ENCODE peak calls at places on chromosomes 16 and 17, in eight cellular contexts. N, Y, I, W, D, X, E and M are unnamed samples.

GRCh38 chr17:30429155-30429554 is 48.1 kb upstream of the GOSR1 start:
- DNase-seq in W (no peak), X (no peak), E (no peak), D (no peak), Y (no peak), N (no peak), I (no peak), M (no peak)

GRCh38 chr16:19588661-19589060 is 33.2 kb downstream of the VPS35L start:
- DNase-seq in X (no peak), W (no peak), D (no peak), Y (no peak), I (no peak), E (no peak), N (no peak), M (no peak)

GRCh38 chr16:79451196-79451816 is 149.2 kb downstream of the MAF start:
- DNase-seq in X (peak; percentile 88), D (peak; percentile 18), Y (no peak), I (no peak), E (no peak), W (peak; percentile 32), N (no peak), M (no peak)

GRCh38 chr17:57152916-57153528 is 68.0 kb downstream of the AKAP1 start:
- DNase-seq in W (no peak), Y (no peak), X (no peak), E (no peak), N (no peak), I (no peak), D (no peak), M (no peak)

GRCh38 chr17:77908501-77908900 is 50.0 kb upstream of the TNRC6C start:
- DNase-seq in E (no peak), X (no peak), Y (no peak), W (no peak), I (no peak), D (no peak), N (no peak), M (no peak)

GRCh38 chr17:81139965-81140364 is 25.3 kb upstream of the PVALEF start:
- DNase-seq in D (no peak), I (no peak), N (no peak), Y (no peak), X (no peak), E (no peak), W (no peak), M (no peak)

GRCh38 chr16:76897816-76898215 is 293.2 kb upstream of the MON1B start:
- DNase-seq in W (no peak), Y (no peak), N (no peak), I (no peak), X (no peak), E (no peak), D (no peak), M (no peak)

GRCh38 chr16:69537706-69538080 is 28.1 kb upstream of the NFAT5 start:
- DNase-seq in I (no peak), N (no peak), W (no peak), X (no peak), Y (no peak), D (no peak), E (no peak), M (no peak)

GRCh38 chr17:33233855-33234228 is 59.3 kb downstream of the ASIC2 start:
- DNase-seq in N (no peak), E (peak; percentile 34), X (no peak), Y (no peak), I (peak; percentile 19), D (peak; percentile 91), W (peak; percentile 23), M (no peak)

GRCh38 chr17:73343168-73343634 is 31.4 kb upstream of the CDC42EP4 start:
- DNase-seq in D (no peak), E (peak; percentile 87), I (no peak), W (peak; percentile 51), Y (peak; percentile 30), X (no peak), N (no peak), M (peak; percentile 53)

GRCh38 chr17:1713878-1714487 is 3.8 kb upstream of the TLCD2 start:
- DNase-seq in D (peak; percentile 66), Y (peak; percentile 56), I (peak; percentile 49), E (peak; percentile 36), W (peak; percentile 67), X (no peak), N (peak; percentile 86), M (no peak)

GRCh38 chr17:1715803-1716075 is 5.6 kb upstream of the TLCD2 start:
- DNase-seq in I (no peak), D (no peak), Y (no peak), W (no peak), N (no peak), E (no peak), X (no peak), M (no peak)

GRCh38 chr17:1716076-1716911 is 6.1 kb upstream of the TLCD2 start:
- DNase-seq in X (peak; percentile 98), D (peak; percentile 100), I (peak; percentile 100), Y (peak; percentile 99), W (peak; percentile 100), N (peak; percentile 100), E (peak; percentile 100), M (peak; percentile 99)

GRCh38 chr17:1714488-1714979 is 4.4 kb upstream of the TLCD2 start:
- DNase-seq in X (peak; percentile 54), E (peak; percentile 99), D (peak; percentile 99), W (peak; percentile 98), I (peak; percentile 93), N (peak; percentile 97), Y (peak; percentile 94), M (peak; percentile 99)

DNA sequence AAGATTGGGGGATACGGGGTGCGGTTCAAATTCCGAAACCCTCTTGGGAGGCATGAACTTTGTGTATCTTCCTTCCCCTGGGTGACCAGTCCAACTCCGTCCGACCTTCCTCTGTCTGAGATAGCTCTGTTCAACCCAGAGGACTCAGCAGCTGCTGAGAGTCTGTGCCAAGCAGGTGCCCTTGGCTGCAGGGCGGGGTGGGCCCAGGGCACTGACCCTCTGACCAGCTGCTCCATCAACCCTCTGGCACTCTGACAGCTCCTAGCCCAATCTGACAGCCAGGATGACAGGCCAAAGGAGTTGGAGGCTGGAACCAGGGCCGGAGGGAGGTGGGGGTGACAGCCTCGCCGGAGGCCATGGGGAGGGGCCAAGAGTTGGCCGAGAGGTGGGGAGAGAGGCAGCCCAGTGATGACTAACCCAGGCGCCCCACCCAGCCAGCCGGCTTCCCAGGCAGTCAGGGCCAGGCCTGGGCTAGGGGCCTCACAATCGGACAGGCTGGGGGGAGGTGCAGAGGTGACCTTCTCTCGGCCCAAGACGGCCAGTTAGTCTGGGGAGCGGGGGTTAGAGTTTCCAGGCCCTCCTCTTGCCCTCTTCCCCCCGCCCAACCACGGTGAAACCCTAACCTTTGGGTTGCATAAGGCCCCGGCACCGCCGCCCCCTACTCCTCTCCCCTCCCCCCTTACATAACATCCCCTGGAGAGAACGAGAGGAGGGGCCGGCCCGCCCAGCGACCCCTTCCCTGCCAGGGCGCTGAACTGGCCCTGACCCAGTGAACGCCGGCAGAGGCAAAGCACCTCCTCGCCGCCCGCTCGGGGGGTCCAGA is 5.0 kb upstream of the TLCD2 start:
- DNase-seq in Y (peak; percentile 93), D (peak; percentile 97), I (peak; percentile 55), W (peak; percentile 90), E (peak; percentile 96), X (peak; percentile 52), N (peak; percentile 90), M (peak; percentile 82)
- H3K4me3 ChIP-seq in Y (peak overlapping the region; percentile 85), D (peak overlapping the region; percentile 100), I (peak overlapping the region; percentile 94), W (peak overlapping the region; percentile 98), E (peak overlapping the region; percentile 67), X (no peak overlapping the region), N (peak overlapping the region; percentile 87), M (peak overlapping the region; percentile 80)

GRCh38 chr17:44110823-44111633 is 12.4 kb downstream of the HDAC5 start:
- DNase-seq in N (peak; percentile 86), D (peak; percentile 98), I (peak; percentile 94), X (peak; percentile 96), W (peak; percentile 97), E (peak; percentile 99), Y (peak; percentile 95), M (peak; percentile 96)
- TF ChIP-seq POLR2A in N (no peak), D (peak; percentile 93), I (peak; percentile 74), X (peak; percentile 43), W (peak; percentile 47), E (peak; percentile 95), Y (no peak), M (peak; percentile 87)

GRCh38 chr17:1110524-1110843 is 69.3 kb downstream of the ABR start:
- DNase-seq in W (no peak), D (no peak), E (no peak), N (no peak), Y (no peak), I (no peak), X (peak; percentile 35), M (no peak)
- H3K4me3 ChIP-seq in W (no peak overlapping the region), D (no peak overlapping the region), E (no peak overlapping the region), N (peak overlapping the region; percentile 1), Y (no peak overlapping the region), I (no peak overlapping the region), X (peak overlapping the region; percentile 44), M (no peak overlapping the region)

GRCh38 chr17:3613139-3613538 is 3.9 kb upstream of the TRPV1 start:
- DNase-seq in X (no peak), D (no peak), Y (no peak), W (no peak), I (no peak), E (no peak), N (no peak), M (no peak)

GRCh38 chr17:3609689-3610088 is 478 bp upstream of the TRPV1 start:
- DNase-seq in D (no peak), N (no peak), Y (no peak), W (no peak), X (no peak), E (no peak), I (no peak), M (no peak)

GRCh38 chr17:3615160-3615870 is 6.1 kb upstream of the TRPV1 start:
- DNase-seq in E (no peak), X (no peak), D (no peak), I (no peak), N (no peak), W (no peak), Y (no peak), M (no peak)

DNA sequence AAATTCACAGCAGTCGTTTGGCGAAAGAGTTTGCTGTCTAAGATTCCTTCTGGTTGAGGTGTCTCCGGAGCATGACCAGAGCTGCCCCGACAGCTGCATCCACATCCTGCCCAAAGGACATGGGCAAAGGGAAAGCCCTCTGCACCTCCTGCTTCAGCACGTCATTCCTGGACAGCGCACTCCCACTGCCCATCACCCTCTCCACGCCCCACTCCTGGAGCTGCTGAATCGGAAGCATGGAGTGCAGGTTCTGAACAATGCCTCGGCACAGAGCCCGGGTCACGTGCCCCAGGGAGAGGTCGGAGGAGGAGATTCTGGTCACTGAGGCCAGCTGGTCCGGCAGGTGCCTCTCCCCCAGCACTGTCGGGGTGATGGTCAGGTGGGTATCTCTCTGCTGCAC is 1.3 kb upstream of the TRPV1 start:
- DNase-seq in Y (no peak), I (no peak), W (no peak), N (no peak), D (no peak), E (no peak), X (no peak), M (no peak)
- TF ChIP-seq POLR2A in Y (no peak), I (no peak), W (no peak), N (no peak), D (no peak), E (no peak), X (no peak), M (no peak)

GRCh38 chr16:58426095-58426494 is 33.8 kb downstream of the GINS3 start:
- DNase-seq in W (peak; percentile 59), X (peak; percentile 93), I (no peak), Y (no peak), E (no peak), D (peak; percentile 49), N (no peak), M (peak; percentile 17)
- H3K4me3 ChIP-seq in W (no peak overlapping the region), X (no peak overlapping the region), I (no peak overlapping the region), Y (no peak overlapping the region), E (no peak overlapping the region), D (no peak overlapping the region), N (no peak overlapping the region), M (no peak overlapping the region)